ENCODE peak calls at places on chromosome 5, in eight cellular contexts. F is A549, Y is GM12865, P is NCI-H1092, X is fibroblast of mammary gland, B is hepatic stellate cell, G is HuH-7, C is AML-193. E is an unnamed sample.
A peak's percentile ranks its signal among the peaks of the same experiment; 100 is the strongest.

GRCh38 chr5:175206651-175207050 is 237.3 kb downstream of the DRD1 start:
- DNase-seq in F (no peak), Y (no peak), P (no peak), X (no peak), B (no peak), G (no peak), C (no peak), E (no peak)

GRCh38 chr5:141637693-141638419 is 1.1 kb downstream of the RELL2 start:
- DNase-seq in F (no peak), Y (peak; percentile 86), P (no peak), X (peak; percentile 41), B (peak; percentile 69), G (peak; percentile 60), C (peak; percentile 36), E (no peak)

GRCh38 chr5:659496-660263 is 33.5 kb downstream of the TPPP start:
- DNase-seq in F (no peak), Y (no peak), P (no peak), X (no peak), B (no peak), G (no peak), C (no peak), E (no peak)

GRCh38 chr5:52173133-52173532 is 614.6 kb upstream of the ITGA1 start:
- DNase-seq in F (no peak), Y (no peak), P (no peak), X (no peak), B (no peak), G (no peak), C (no peak), E (no peak)

GRCh38 chr5:10719965-10720364 is 41.1 kb downstream of the DAP start:
- DNase-seq in F (no peak), Y (no peak), P (no peak), X (peak; percentile 98), B (peak; percentile 44), G (no peak), C (no peak), E (no peak)

GRCh38 chr5:55777332-55777731 is 39.5 kb downstream of the DDX4 start:
- DNase-seq in F (no peak), Y (no peak), P (no peak), X (no peak), B (no peak), G (no peak), C (no peak), E (no peak)

GRCh38 chr5:159095218-159095617 is 4.5 kb downstream of the EBF1 start:
- DNase-seq in F (no peak), Y (peak; percentile 48), P (no peak), X (peak; percentile 30), B (no peak), G (no peak), C (no peak), E (no peak)

GRCh38 chr5:73861313-73861978 is 235.4 kb downstream of the ARHGEF28 start:
- DNase-seq in F (no peak), Y (no peak), P (no peak), X (peak; percentile 23), B (no peak), G (no peak), C (peak; percentile 80), E (no peak)